ENCODE peak calls at places on chromosomes 11 and 22, in seven cellular contexts. One of them, this sample, is unnamed.

GRCh38 chr11:122115520-122116343 is at the start of gene BLID:
- DNase-seq in stimulated activated CD4-positive, alpha-beta T cell treated with anti-CD3 and anti-CD28 coated beads, Interleukin-2, amount 100 ng/mL, for 48 hours: no peak
- DNase-seq in activated CD4-positive, alpha-beta T cell treated with anti-CD3 and anti-CD28 coated beads, Interleukin-2, amount 50 U/mL, for 1 hour: no peak
- DNase-seq in activated CD8-positive, alpha-beta memory T cell treated with anti-CD3 and anti-CD28 coated beads, Interleukin-2, amount 50 U/mL, for 4 hours: no peak
- DNase-seq in astrocyte of the spinal cord: peak; percentile 60
- DNase-seq in AG09309: no peak
- DNase-seq in left kidney: peak; percentile 56
- DNase-seq in this sample: peak; percentile 42

GRCh38 chr11:114893329-114893728 is 215.0 kb downstream of the NXPE2 start:
- DNase-seq in stimulated activated CD4-positive, alpha-beta T cell treated with anti-CD3 and anti-CD28 coated beads, Interleukin-2, amount 100 ng/mL, for 48 hours: no peak
- DNase-seq in activated CD4-positive, alpha-beta T cell treated with anti-CD3 and anti-CD28 coated beads, Interleukin-2, amount 50 U/mL, for 1 hour: no peak
- DNase-seq in activated CD8-positive, alpha-beta memory T cell treated with anti-CD3 and anti-CD28 coated beads, Interleukin-2, amount 50 U/mL, for 4 hours: no peak
- DNase-seq in astrocyte of the spinal cord: no peak
- DNase-seq in AG09309: no peak
- DNase-seq in left kidney: no peak
- DNase-seq in this sample: no peak

GRCh38 chr22:20001082-20001638 is 15.5 kb downstream of the ARVCF start:
- DNase-seq in stimulated activated CD4-positive, alpha-beta T cell treated with anti-CD3 and anti-CD28 coated beads, Interleukin-2, amount 100 ng/mL, for 48 hours: no peak
- DNase-seq in activated CD4-positive, alpha-beta T cell treated with anti-CD3 and anti-CD28 coated beads, Interleukin-2, amount 50 U/mL, for 1 hour: no peak
- DNase-seq in activated CD8-positive, alpha-beta memory T cell treated with anti-CD3 and anti-CD28 coated beads, Interleukin-2, amount 50 U/mL, for 4 hours: no peak
- DNase-seq in astrocyte of the spinal cord: peak; percentile 58
- DNase-seq in AG09309: no peak
- DNase-seq in left kidney: peak; percentile 32
- DNase-seq in this sample: no peak

GRCh38 chr22:19874307-19875060 is 19.8 kb upstream of the GNB1L start:
- DNase-seq in stimulated activated CD4-positive, alpha-beta T cell treated with anti-CD3 and anti-CD28 coated beads, Interleukin-2, amount 100 ng/mL, for 48 hours: no peak
- DNase-seq in activated CD4-positive, alpha-beta T cell treated with anti-CD3 and anti-CD28 coated beads, Interleukin-2, amount 50 U/mL, for 1 hour: peak; percentile 34
- DNase-seq in activated CD8-positive, alpha-beta memory T cell treated with anti-CD3 and anti-CD28 coated beads, Interleukin-2, amount 50 U/mL, for 4 hours: peak; percentile 35
- DNase-seq in astrocyte of the spinal cord: no peak
- DNase-seq in AG09309: no peak
- DNase-seq in left kidney: peak; percentile 69
- DNase-seq in this sample: no peak

GRCh38 chr11:131094828-131095227 is 178.5 kb upstream of the SNX19 start:
- DNase-seq in stimulated activated CD4-positive, alpha-beta T cell treated with anti-CD3 and anti-CD28 coated beads, Interleukin-2, amount 100 ng/mL, for 48 hours: no peak
- DNase-seq in activated CD4-positive, alpha-beta T cell treated with anti-CD3 and anti-CD28 coated beads, Interleukin-2, amount 50 U/mL, for 1 hour: no peak
- DNase-seq in activated CD8-positive, alpha-beta memory T cell treated with anti-CD3 and anti-CD28 coated beads, Interleukin-2, amount 50 U/mL, for 4 hours: no peak
- DNase-seq in astrocyte of the spinal cord: no peak
- DNase-seq in AG09309: no peak
- DNase-seq in left kidney: no peak
- DNase-seq in this sample: no peak

GRCh38 chr11:126462422-126462821 is 106.9 kb downstream of the ST3GAL4 start:
- DNase-seq in stimulated activated CD4-positive, alpha-beta T cell treated with anti-CD3 and anti-CD28 coated beads, Interleukin-2, amount 100 ng/mL, for 48 hours: no peak
- DNase-seq in activated CD4-positive, alpha-beta T cell treated with anti-CD3 and anti-CD28 coated beads, Interleukin-2, amount 50 U/mL, for 1 hour: no peak
- DNase-seq in activated CD8-positive, alpha-beta memory T cell treated with anti-CD3 and anti-CD28 coated beads, Interleukin-2, amount 50 U/mL, for 4 hours: no peak
- DNase-seq in astrocyte of the spinal cord: no peak
- DNase-seq in AG09309: no peak
- DNase-seq in left kidney: no peak
- DNase-seq in this sample: no peak

GRCh38 chr11:3111919-3112690 is 53.0 kb downstream of the OSBPL5 start:
- DNase-seq in stimulated activated CD4-positive, alpha-beta T cell treated with anti-CD3 and anti-CD28 coated beads, Interleukin-2, amount 100 ng/mL, for 48 hours: no peak
- DNase-seq in activated CD4-positive, alpha-beta T cell treated with anti-CD3 and anti-CD28 coated beads, Interleukin-2, amount 50 U/mL, for 1 hour: no peak
- DNase-seq in activated CD8-positive, alpha-beta memory T cell treated with anti-CD3 and anti-CD28 coated beads, Interleukin-2, amount 50 U/mL, for 4 hours: no peak
- DNase-seq in astrocyte of the spinal cord: no peak
- DNase-seq in AG09309: peak; percentile 44
- DNase-seq in left kidney: no peak
- DNase-seq in this sample: no peak

GRCh38 chr11:7098235-7098832 is 9.5 kb downstream of the RBMXL2 start:
- DNase-seq in stimulated activated CD4-positive, alpha-beta T cell treated with anti-CD3 and anti-CD28 coated beads, Interleukin-2, amount 100 ng/mL, for 48 hours: no peak
- DNase-seq in activated CD4-positive, alpha-beta T cell treated with anti-CD3 and anti-CD28 coated beads, Interleukin-2, amount 50 U/mL, for 1 hour: no peak
- DNase-seq in activated CD8-positive, alpha-beta memory T cell treated with anti-CD3 and anti-CD28 coated beads, Interleukin-2, amount 50 U/mL, for 4 hours: no peak
- DNase-seq in astrocyte of the spinal cord: peak; percentile 38
- DNase-seq in AG09309: peak; percentile 11
- DNase-seq in left kidney: peak; percentile 75
- DNase-seq in this sample: peak; percentile 14

GRCh38 chr11:63567044-63567840 is 4.1 kb upstream of the PLAAT2 start:
- DNase-seq in stimulated activated CD4-positive, alpha-beta T cell treated with anti-CD3 and anti-CD28 coated beads, Interleukin-2, amount 100 ng/mL, for 48 hours: no peak
- DNase-seq in activated CD4-positive, alpha-beta T cell treated with anti-CD3 and anti-CD28 coated beads, Interleukin-2, amount 50 U/mL, for 1 hour: peak; percentile 55
- DNase-seq in activated CD8-positive, alpha-beta memory T cell treated with anti-CD3 and anti-CD28 coated beads, Interleukin-2, amount 50 U/mL, for 4 hours: peak; percentile 36
- DNase-seq in astrocyte of the spinal cord: peak; percentile 86
- DNase-seq in AG09309: peak; percentile 55
- DNase-seq in left kidney: peak; percentile 91
- DNase-seq in this sample: peak; percentile 70

GRCh38 chr11:93648168-93648567 is 13.3 kb upstream of the CEP295 start:
- DNase-seq in stimulated activated CD4-positive, alpha-beta T cell treated with anti-CD3 and anti-CD28 coated beads, Interleukin-2, amount 100 ng/mL, for 48 hours: no peak
- DNase-seq in activated CD4-positive, alpha-beta T cell treated with anti-CD3 and anti-CD28 coated beads, Interleukin-2, amount 50 U/mL, for 1 hour: no peak
- DNase-seq in activated CD8-positive, alpha-beta memory T cell treated with anti-CD3 and anti-CD28 coated beads, Interleukin-2, amount 50 U/mL, for 4 hours: no peak
- DNase-seq in astrocyte of the spinal cord: peak; percentile 15
- DNase-seq in AG09309: no peak
- DNase-seq in left kidney: peak; percentile 56
- DNase-seq in this sample: no peak

GRCh38 chr11:82732734-82733443 is 775 bp downstream of the FAM181B start:
- DNase-seq in stimulated activated CD4-positive, alpha-beta T cell treated with anti-CD3 and anti-CD28 coated beads, Interleukin-2, amount 100 ng/mL, for 48 hours: no peak
- DNase-seq in activated CD4-positive, alpha-beta T cell treated with anti-CD3 and anti-CD28 coated beads, Interleukin-2, amount 50 U/mL, for 1 hour: no peak
- DNase-seq in activated CD8-positive, alpha-beta memory T cell treated with anti-CD3 and anti-CD28 coated beads, Interleukin-2, amount 50 U/mL, for 4 hours: no peak
- DNase-seq in astrocyte of the spinal cord: no peak
- DNase-seq in AG09309: no peak
- DNase-seq in left kidney: peak; percentile 52
- DNase-seq in this sample: no peak

GRCh38 chr22:35938226-35938625 is 90.4 kb downstream of the RBFOX2 start:
- DNase-seq in stimulated activated CD4-positive, alpha-beta T cell treated with anti-CD3 and anti-CD28 coated beads, Interleukin-2, amount 100 ng/mL, for 48 hours: no peak
- DNase-seq in activated CD4-positive, alpha-beta T cell treated with anti-CD3 and anti-CD28 coated beads, Interleukin-2, amount 50 U/mL, for 1 hour: no peak
- DNase-seq in activated CD8-positive, alpha-beta memory T cell treated with anti-CD3 and anti-CD28 coated beads, Interleukin-2, amount 50 U/mL, for 4 hours: no peak
- DNase-seq in astrocyte of the spinal cord: no peak
- DNase-seq in AG09309: peak; percentile 25
- DNase-seq in left kidney: no peak
- DNase-seq in this sample: no peak